ENCODE peak calls at places on chromosome 15, in seven cellular contexts. H is sigmoid colon, N is SK-N-SH, U is HepG2, J is stomach, Z is ovary, Q is K562. Y is an unnamed sample.
A peak's percentile ranks its signal among the peaks of the same experiment; 100 is the strongest.

GRCh38 chr15:68209735-68210408 is 4.7 kb upstream of the CALML4 start:
- DNase-seq in H (peak; percentile 62), N (no peak), J (no peak), Z (no peak), U (no peak), Q (no peak), Y (no peak)

GRCh38 chr15:93466380-93466779 is 377.4 kb upstream of the RGMA start:
- DNase-seq in Z (no peak), Q (no peak), H (no peak), J (no peak), N (no peak), U (no peak), Y (no peak)

GRCh38 chr15:67033012-67033411 is 32.4 kb upstream of the SMAD3 start:
- DNase-seq in Q (no peak), N (no peak), J (no peak), H (no peak), Z (no peak), U (no peak), Y (no peak)

GRCh38 chr15:60244813-60245212 is 153.0 kb downstream of the ANXA2 start:
- DNase-seq in Q (no peak), H (no peak), N (no peak), U (no peak), J (no peak), Z (no peak), Y (no peak)

GRCh38 chr15:77419836-77420609 is at the start of gene PEAK1:
- DNase-seq in Q (peak; percentile 99), H (peak; percentile 100), U (peak; percentile 97), J (peak; percentile 100), Z (peak; percentile 100), N (peak; percentile 95), Y (peak; percentile 99)

GRCh38 chr15:99181544-99181943 is 67.8 kb downstream of the TTC23 start:
- DNase-seq in N (no peak), U (no peak), H (peak; percentile 79), J (no peak), Q (no peak), Z (peak; percentile 45), Y (peak; percentile 17)

GRCh38 chr15:28989239-28989830 is 103.6 kb downstream of the APBA2 start:
- DNase-seq in N (peak; percentile 59), U (no peak), H (no peak), Z (no peak), Q (peak; percentile 40), J (no peak), Y (no peak)

GRCh38 chr15:81253846-81254245 is 57.2 kb downstream of the IL16 start:
- DNase-seq in J (no peak), N (no peak), Z (no peak), U (no peak), Q (no peak), H (no peak), Y (no peak)

GRCh38 chr15:29518442-29518841 is 248.8 kb upstream of the NSMCE3 start:
- DNase-seq in Q (no peak), N (no peak), J (no peak), U (no peak), Z (no peak), H (no peak), Y (no peak)

GRCh38 chr15:76793162-76793561 is 112.0 kb downstream of the SCAPER start:
- DNase-seq in Z (no peak), N (no peak), U (no peak), J (no peak), Q (no peak), H (no peak), Y (no peak)

GRCh38 chr15:44315164-44315563 is 26.6 kb downstream of the GOLM2 start:
- DNase-seq in J (no peak), Z (no peak), H (no peak), N (no peak), U (no peak), Q (no peak), Y (no peak)

GRCh38 chr15:44315773-44316465 is 27.4 kb downstream of the GOLM2 start:
- DNase-seq in H (no peak), Q (no peak), U (no peak), J (no peak), Z (no peak), N (no peak), Y (no peak)

GRCh38 chr15:44317423-44317822 is 28.9 kb downstream of the GOLM2 start:
- DNase-seq in Q (no peak), N (no peak), H (no peak), J (no peak), U (no peak), Z (no peak), Y (no peak)

GRCh38 chr15:44312108-44312507 is 23.6 kb downstream of the GOLM2 start:
- DNase-seq in Z (no peak), Q (no peak), H (no peak), U (no peak), N (no peak), J (no peak), Y (no peak)

GRCh38 chr15:44314512-44314911 is 26.0 kb downstream of the GOLM2 start:
- DNase-seq in H (no peak), N (no peak), J (no peak), Q (no peak), U (no peak), Z (no peak), Y (no peak)
- H3K4me3 ChIP-seq in H (no peak overlapping the region), N (no peak overlapping the region), J (no peak overlapping the region), Q (no peak overlapping the region), U (no peak overlapping the region), Z (no peak overlapping the region), Y (no peak overlapping the region)

GRCh38 chr15:52804526-52805081 is 14.5 kb upstream of the ONECUT1 start:
- DNase-seq in U (no peak), Q (no peak), N (no peak), Z (no peak), J (no peak), H (no peak), Y (no peak)

GRCh38 chr15:52801748-52802085 is 11.6 kb upstream of the ONECUT1 start:
- DNase-seq in N (no peak), U (no peak), Q (no peak), H (no peak), Z (no peak), J (no peak), Y (no peak)

GRCh38 chr15:52803543-52804306 is 13.6 kb upstream of the ONECUT1 start:
- DNase-seq in U (no peak), N (no peak), J (no peak), Z (no peak), Q (no peak), H (no peak), Y (no peak)

GRCh38 chr15:52800852-52801747 is 11.0 kb upstream of the ONECUT1 start:
- DNase-seq in Z (no peak), U (no peak), H (no peak), J (no peak), N (no peak), Q (no peak), Y (no peak)

DNA sequence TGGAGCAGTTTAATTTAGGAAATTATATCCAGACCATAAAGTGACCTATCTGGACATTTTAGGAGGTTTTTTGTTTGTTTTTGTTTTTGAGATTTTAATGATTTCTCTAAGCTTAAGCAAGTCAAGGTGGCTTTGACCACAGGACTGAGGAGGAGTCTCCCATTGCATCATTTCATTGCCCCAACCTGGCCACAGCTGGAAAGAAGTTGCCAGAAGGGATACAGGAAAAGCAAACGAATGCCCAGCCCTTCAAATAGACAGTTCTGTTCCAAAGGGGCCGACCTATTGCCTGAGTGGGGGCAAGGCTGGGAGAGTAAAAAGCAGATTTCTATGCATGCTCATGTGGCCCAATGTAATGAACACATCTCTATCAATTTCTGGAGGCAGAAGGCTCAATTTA is 12.0 kb upstream of the ONECUT1 start:
- DNase-seq in J (no peak), N (no peak), Q (no peak), Z (no peak), H (no peak), U (no peak), Y (no peak)
- H3K27me3 ChIP-seq in J (peaks cover 56% of the 10 kb centered on the region), N (peaks cover 97% of the 10 kb centered on the region), Q (peaks cover 32% of the 10 kb centered on the region), Z (no peaks in the 10 kb centered on the region), H (peaks cover 71% of the 10 kb centered on the region), U (peaks cover 57% of the 10 kb centered on the region), Y (peaks cover 100% of the 10 kb centered on the region)

DNA sequence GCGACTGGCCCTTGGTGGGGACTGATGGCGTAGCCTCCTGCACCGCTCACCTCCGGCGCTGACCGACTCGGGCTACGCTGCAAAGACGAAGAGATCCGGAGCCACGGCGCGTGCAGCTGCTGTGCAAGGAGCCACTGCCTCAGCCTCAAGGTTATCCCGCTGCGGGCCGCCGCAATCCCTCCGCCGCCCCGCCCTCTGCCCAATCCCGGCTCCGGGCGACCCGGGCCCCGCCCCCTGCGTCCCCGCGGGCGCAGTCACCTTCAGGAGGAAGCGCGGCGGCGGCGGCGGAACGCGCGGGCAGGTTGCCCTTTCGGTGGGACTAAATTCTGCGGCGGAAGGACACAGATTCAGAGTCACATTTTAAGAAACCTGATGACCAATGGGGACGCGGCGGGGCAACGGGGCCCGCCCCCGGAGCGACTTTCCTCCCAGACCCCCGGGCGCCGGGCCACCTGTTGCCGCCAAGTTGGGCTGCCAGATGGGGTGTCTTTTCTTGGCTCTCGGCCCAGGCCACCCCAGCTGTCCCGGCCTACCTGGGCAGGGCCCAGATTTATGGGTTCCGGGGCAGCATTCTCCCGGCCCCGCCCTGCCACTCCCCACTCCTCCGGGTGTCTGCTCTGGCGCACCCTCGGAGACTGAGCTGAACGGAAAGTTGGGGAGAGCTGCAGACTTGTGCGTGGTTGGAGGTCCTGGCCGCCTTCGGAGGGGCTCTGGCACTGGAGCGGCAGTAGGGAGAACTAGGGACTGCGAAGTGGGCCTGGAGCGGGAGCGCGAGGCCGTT is at the start of gene PKM:
- DNase-seq in J (peak; percentile 98), Z (peak; percentile 94), Q (peak; percentile 96), H (peak; percentile 97), U (peak; percentile 93), N (peak; percentile 96), Y (peak; percentile 94)
- TF ChIP-seq EP300 in J (no peak), Z (no peak), Q (peak; percentile 48), H (no peak), U (peak; percentile 18), N (peak; percentile 56), Y (peak; percentile 36)

DNA sequence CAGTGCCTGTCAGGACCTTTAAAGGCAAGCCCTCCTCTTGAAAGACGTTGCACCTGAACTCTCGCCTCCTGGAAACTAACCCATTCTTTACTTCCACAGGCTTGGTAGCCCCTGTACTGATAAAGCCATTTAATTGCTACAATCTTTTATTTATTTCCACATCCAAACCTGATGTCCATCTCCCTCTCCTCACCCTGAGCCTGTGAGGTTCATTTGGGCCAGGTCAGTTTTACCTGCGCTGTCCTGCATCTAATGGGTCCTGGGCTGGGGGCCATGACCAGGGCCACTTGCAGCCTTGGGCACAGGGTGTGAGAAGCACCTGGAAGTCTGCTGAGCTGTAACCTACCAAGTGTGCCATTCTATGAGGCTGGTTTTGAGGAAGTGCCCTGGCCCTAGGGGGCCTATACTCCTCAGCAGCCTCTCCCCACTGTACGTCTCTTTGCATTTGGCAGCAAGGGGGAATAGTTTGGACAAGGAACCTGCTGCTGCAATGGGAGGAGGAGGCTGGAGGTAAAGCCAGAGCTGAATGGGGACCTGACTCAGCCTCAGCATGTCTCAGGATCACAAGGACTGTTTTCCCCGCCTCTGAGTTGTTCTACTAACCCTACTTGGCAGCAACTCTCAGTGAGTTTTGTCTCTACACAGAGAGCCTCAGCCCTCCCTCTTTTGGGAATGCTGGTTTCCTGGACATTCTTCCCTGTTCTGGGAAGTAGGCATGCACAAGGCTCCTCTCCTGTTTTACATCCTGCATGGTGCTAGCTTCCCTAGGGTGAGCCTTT is 53.8 kb downstream of the WDR76 start:
- DNase-seq in J (no peak), H (no peak), U (no peak), N (no peak), Q (no peak), Z (no peak), Y (no peak)
- H3K4me3 ChIP-seq in J (no peak overlapping the region), H (no peak overlapping the region), U (no peak overlapping the region), N (no peak overlapping the region), Q (no peak overlapping the region), Z (no peak overlapping the region), Y (no peak overlapping the region)

GRCh38 chr15:89406756-89407650 is 72.4 kb upstream of the POLG start:
- DNase-seq in Q (no peak), N (no peak), Z (no peak), H (no peak), U (no peak), J (no peak), Y (no peak)
- H3K27me3 ChIP-seq in Q (peaks cover 55% of the 10 kb centered on the region), N (no peaks in the 10 kb centered on the region), Z (no peaks in the 10 kb centered on the region), H (peaks cover 61% of the 10 kb centered on the region), U (peaks cover 88% of the 10 kb centered on the region), J (peaks cover 43% of the 10 kb centered on the region), Y (peaks cover 100% of the 10 kb centered on the region)

Y was measured in tibial nerve.